ENCODE peak calls at places on chromosomes 4 and X, in eight cellular contexts. One of them, this sample, is unnamed.
A peak's percentile ranks its signal among the peaks of the same experiment; 100 is the strongest.

GRCh38 chr4:2222838-2223237 is 19.1 kb downstream of the HAUS3 start:
- DNase-seq in astrocyte of the spinal cord: no peak
- DNase-seq in nucleus accumbens: no peak
- DNase-seq in SW480: no peak
- DNase-seq in PC-3: peak; percentile 57
- DNase-seq in T-helper 9 cell: no peak
- DNase-seq in left colon: no peak
- DNase-seq in mesothelial cell of epicardium: no peak
- DNase-seq in this sample: no peak

GRCh38 chrX:1537031-1537715 is at the start of gene P2RY8:
- DNase-seq in astrocyte of the spinal cord: no peak
- DNase-seq in nucleus accumbens: no peak
- DNase-seq in SW480: peak; percentile 9
- DNase-seq in PC-3: peak; percentile 75
- DNase-seq in T-helper 9 cell: peak; percentile 60
- DNase-seq in left colon: peak; percentile 58
- DNase-seq in mesothelial cell of epicardium: no peak
- DNase-seq in this sample: peak; percentile 92

GRCh38 chrX:68717663-68718442 is 70.4 kb downstream of the STARD8 start:
- DNase-seq in astrocyte of the spinal cord: no peak
- DNase-seq in nucleus accumbens: no peak
- DNase-seq in SW480: no peak
- DNase-seq in PC-3: no peak
- DNase-seq in T-helper 9 cell: no peak
- DNase-seq in left colon: peak; percentile 7
- DNase-seq in mesothelial cell of epicardium: no peak
- DNase-seq in this sample: no peak

GRCh38 chr4:159171287-159171686 is 68.4 kb downstream of the RAPGEF2 start:
- DNase-seq in astrocyte of the spinal cord: no peak
- DNase-seq in nucleus accumbens: no peak
- DNase-seq in SW480: no peak
- DNase-seq in PC-3: peak; percentile 33
- DNase-seq in T-helper 9 cell: no peak
- DNase-seq in left colon: no peak
- DNase-seq in mesothelial cell of epicardium: no peak
- DNase-seq in this sample: no peak

GRCh38 chrX:36401774-36402173 is 482.2 kb downstream of the CFAP47 start:
- DNase-seq in astrocyte of the spinal cord: no peak
- DNase-seq in nucleus accumbens: no peak
- DNase-seq in SW480: no peak
- DNase-seq in PC-3: no peak
- DNase-seq in T-helper 9 cell: no peak
- DNase-seq in left colon: no peak
- DNase-seq in mesothelial cell of epicardium: no peak
- DNase-seq in this sample: no peak

GRCh38 chr4:147830987-147831386 is 99.1 kb downstream of the ARHGAP10 start:
- DNase-seq in astrocyte of the spinal cord: peak; percentile 48
- DNase-seq in nucleus accumbens: no peak
- DNase-seq in SW480: no peak
- DNase-seq in PC-3: peak; percentile 55
- DNase-seq in T-helper 9 cell: no peak
- DNase-seq in left colon: no peak
- DNase-seq in mesothelial cell of epicardium: no peak
- DNase-seq in this sample: no peak

GRCh38 chr4:71009091-71009490 is 15.6 kb downstream of the DCK start:
- DNase-seq in astrocyte of the spinal cord: peak; percentile 31
- DNase-seq in nucleus accumbens: no peak
- DNase-seq in SW480: no peak
- DNase-seq in PC-3: no peak
- DNase-seq in T-helper 9 cell: no peak
- DNase-seq in left colon: no peak
- DNase-seq in mesothelial cell of epicardium: no peak
- DNase-seq in this sample: no peak

GRCh38 chrX:133337250-133337649 is 78.0 kb downstream of the GPC4 start:
- DNase-seq in astrocyte of the spinal cord: no peak
- DNase-seq in nucleus accumbens: no peak
- DNase-seq in SW480: no peak
- DNase-seq in PC-3: peak; percentile 40
- DNase-seq in T-helper 9 cell: no peak
- DNase-seq in left colon: peak; percentile 27
- DNase-seq in mesothelial cell of epicardium: peak; percentile 32
- DNase-seq in this sample: no peak

GRCh38 chr4:122591196-122591595 is 29.7 kb downstream of the IL21 start:
- DNase-seq in astrocyte of the spinal cord: no peak
- DNase-seq in nucleus accumbens: no peak
- DNase-seq in SW480: no peak
- DNase-seq in PC-3: no peak
- DNase-seq in T-helper 9 cell: no peak
- DNase-seq in left colon: no peak
- DNase-seq in mesothelial cell of epicardium: no peak
- DNase-seq in this sample: no peak

GRCh38 chr4:25506032-25506571 is 129.0 kb downstream of the ANAPC4 start:
- DNase-seq in astrocyte of the spinal cord: no peak
- DNase-seq in nucleus accumbens: no peak
- DNase-seq in SW480: no peak
- DNase-seq in PC-3: no peak
- DNase-seq in T-helper 9 cell: no peak
- DNase-seq in left colon: no peak
- DNase-seq in mesothelial cell of epicardium: no peak
- DNase-seq in this sample: no peak

GRCh38 chr4:148061795-148062194 is 329.9 kb downstream of the ARHGAP10 start:
- DNase-seq in astrocyte of the spinal cord: no peak
- DNase-seq in nucleus accumbens: no peak
- DNase-seq in SW480: no peak
- DNase-seq in PC-3: no peak
- DNase-seq in T-helper 9 cell: no peak
- DNase-seq in left colon: peak; percentile 43
- DNase-seq in mesothelial cell of epicardium: no peak
- DNase-seq in this sample: no peak

GRCh38 chr4:27357283-27357682 is 496.6 kb downstream of the STIM2 start:
- DNase-seq in astrocyte of the spinal cord: peak; percentile 50
- DNase-seq in nucleus accumbens: no peak
- DNase-seq in SW480: peak; percentile 17
- DNase-seq in PC-3: peak; percentile 41
- DNase-seq in T-helper 9 cell: no peak
- DNase-seq in left colon: no peak
- DNase-seq in mesothelial cell of epicardium: no peak
- DNase-seq in this sample: no peak

GRCh38 chr4:102713096-102713495 is 47.7 kb downstream of the MANBA start:
- DNase-seq in astrocyte of the spinal cord: no peak
- DNase-seq in nucleus accumbens: no peak
- DNase-seq in SW480: no peak
- DNase-seq in PC-3: no peak
- DNase-seq in T-helper 9 cell: no peak
- DNase-seq in left colon: no peak
- DNase-seq in mesothelial cell of epicardium: no peak
- DNase-seq in this sample: no peak

GRCh38 chr4:107575243-107575642 is 144.8 kb downstream of the PAPSS1 start:
- DNase-seq in astrocyte of the spinal cord: no peak
- DNase-seq in nucleus accumbens: no peak
- DNase-seq in SW480: no peak
- DNase-seq in PC-3: no peak
- DNase-seq in T-helper 9 cell: no peak
- DNase-seq in left colon: no peak
- DNase-seq in mesothelial cell of epicardium: no peak
- DNase-seq in this sample: no peak

GRCh38 chr4:8286719-8287355 is 17.3 kb downstream of the HTRA3 start:
- DNase-seq in astrocyte of the spinal cord: no peak
- DNase-seq in nucleus accumbens: no peak
- DNase-seq in SW480: no peak
- DNase-seq in PC-3: no peak
- DNase-seq in T-helper 9 cell: no peak
- DNase-seq in left colon: no peak
- DNase-seq in mesothelial cell of epicardium: no peak
- DNase-seq in this sample: no peak

GRCh38 chr4:145132521-145133098 is 34.5 kb downstream of the ABCE1 start:
- DNase-seq in astrocyte of the spinal cord: peak; percentile 38
- DNase-seq in nucleus accumbens: no peak
- DNase-seq in SW480: no peak
- DNase-seq in PC-3: no peak
- DNase-seq in T-helper 9 cell: no peak
- DNase-seq in left colon: no peak
- DNase-seq in mesothelial cell of epicardium: no peak
- DNase-seq in this sample: no peak

GRCh38 chrX:15511563-15511962 is 11.0 kb downstream of the BMX start:
- DNase-seq in astrocyte of the spinal cord: no peak
- DNase-seq in nucleus accumbens: peak; percentile 8
- DNase-seq in SW480: peak; percentile 39
- DNase-seq in PC-3: peak; percentile 17
- DNase-seq in T-helper 9 cell: no peak
- DNase-seq in left colon: no peak
- DNase-seq in mesothelial cell of epicardium: no peak
- DNase-seq in this sample: no peak

GRCh38 chr4:170198742-170199141 is 109.0 kb upstream of the AADAT start:
- DNase-seq in astrocyte of the spinal cord: no peak
- DNase-seq in nucleus accumbens: no peak
- DNase-seq in SW480: no peak
- DNase-seq in PC-3: peak; percentile 37
- DNase-seq in T-helper 9 cell: no peak
- DNase-seq in left colon: no peak
- DNase-seq in mesothelial cell of epicardium: no peak
- DNase-seq in this sample: no peak

GRCh38 chrX:150038356-150038755 is 100.1 kb upstream of the EOLA2 start:
- DNase-seq in astrocyte of the spinal cord: no peak
- DNase-seq in nucleus accumbens: no peak
- DNase-seq in SW480: no peak
- DNase-seq in PC-3: no peak
- DNase-seq in T-helper 9 cell: no peak
- DNase-seq in left colon: no peak
- DNase-seq in mesothelial cell of epicardium: no peak
- DNase-seq in this sample: no peak

GRCh38 chr4:81625422-81626417 is 154.0 kb upstream of the RASGEF1B start:
- DNase-seq in astrocyte of the spinal cord: no peak
- DNase-seq in nucleus accumbens: no peak
- DNase-seq in SW480: no peak
- DNase-seq in PC-3: no peak
- DNase-seq in T-helper 9 cell: no peak
- DNase-seq in left colon: no peak
- DNase-seq in mesothelial cell of epicardium: no peak
- DNase-seq in this sample: no peak

GRCh38 chr4:15928883-15929282 is 9.7 kb downstream of the FGFBP1 start:
- DNase-seq in astrocyte of the spinal cord: no peak
- DNase-seq in nucleus accumbens: no peak
- DNase-seq in SW480: no peak
- DNase-seq in PC-3: no peak
- DNase-seq in T-helper 9 cell: no peak
- DNase-seq in left colon: no peak
- DNase-seq in mesothelial cell of epicardium: no peak
- DNase-seq in this sample: no peak

GRCh38 chr4:54902261-54902660 is 223.1 kb downstream of the KDR start:
- DNase-seq in astrocyte of the spinal cord: peak; percentile 67
- DNase-seq in nucleus accumbens: no peak
- DNase-seq in SW480: peak; percentile 55
- DNase-seq in PC-3: peak; percentile 96
- DNase-seq in T-helper 9 cell: no peak
- DNase-seq in left colon: no peak
- DNase-seq in mesothelial cell of epicardium: no peak
- DNase-seq in this sample: no peak

GRCh38 chr4:126850286-126850685 is 782.5 kb upstream of the INTU start:
- DNase-seq in astrocyte of the spinal cord: peak; percentile 93
- DNase-seq in nucleus accumbens: no peak
- DNase-seq in SW480: peak; percentile 36
- DNase-seq in PC-3: peak; percentile 89
- DNase-seq in T-helper 9 cell: no peak
- DNase-seq in left colon: no peak
- DNase-seq in mesothelial cell of epicardium: no peak
- DNase-seq in this sample: no peak

GRCh38 chrX:68694429-68695205 is 47.2 kb downstream of the STARD8 start:
- DNase-seq in astrocyte of the spinal cord: no peak
- DNase-seq in nucleus accumbens: no peak
- DNase-seq in SW480: no peak
- DNase-seq in PC-3: no peak
- DNase-seq in T-helper 9 cell: no peak
- DNase-seq in left colon: no peak
- DNase-seq in mesothelial cell of epicardium: no peak
- DNase-seq in this sample: no peak

GRCh38 chr4:86855572-86855971 is 6.4 kb upstream of the SLC10A6 start:
- DNase-seq in astrocyte of the spinal cord: peak; percentile 36
- DNase-seq in nucleus accumbens: no peak
- DNase-seq in SW480: no peak
- DNase-seq in PC-3: peak; percentile 74
- DNase-seq in T-helper 9 cell: no peak
- DNase-seq in left colon: no peak
- DNase-seq in mesothelial cell of epicardium: no peak
- DNase-seq in this sample: no peak

GRCh38 chrX:53028678-53029077 is 19.9 kb upstream of the GPR173 start:
- DNase-seq in astrocyte of the spinal cord: no peak
- DNase-seq in nucleus accumbens: no peak
- DNase-seq in SW480: no peak
- DNase-seq in PC-3: no peak
- DNase-seq in T-helper 9 cell: no peak
- DNase-seq in left colon: no peak
- DNase-seq in mesothelial cell of epicardium: no peak
- DNase-seq in this sample: no peak

GRCh38 chrX:20383487-20383886 is 116.8 kb upstream of the RPS6KA3 start:
- DNase-seq in astrocyte of the spinal cord: no peak
- DNase-seq in nucleus accumbens: no peak
- DNase-seq in SW480: no peak
- DNase-seq in PC-3: no peak
- DNase-seq in T-helper 9 cell: no peak
- DNase-seq in left colon: no peak
- DNase-seq in mesothelial cell of epicardium: no peak
- DNase-seq in this sample: no peak

GRCh38 chrX:120000490-120001246 is 57.1 kb upstream of the NKAP start:
- DNase-seq in astrocyte of the spinal cord: no peak
- DNase-seq in nucleus accumbens: no peak
- DNase-seq in SW480: no peak
- DNase-seq in PC-3: peak; percentile 55
- DNase-seq in T-helper 9 cell: no peak
- DNase-seq in left colon: no peak
- DNase-seq in mesothelial cell of epicardium: no peak
- DNase-seq in this sample: no peak

GRCh38 chrX:150148749-150149672 is 210.7 kb upstream of the EOLA2 start:
- DNase-seq in astrocyte of the spinal cord: peak; percentile 36
- DNase-seq in nucleus accumbens: no peak
- DNase-seq in SW480: no peak
- DNase-seq in PC-3: no peak
- DNase-seq in T-helper 9 cell: no peak
- DNase-seq in left colon: no peak
- DNase-seq in mesothelial cell of epicardium: no peak
- DNase-seq in this sample: no peak

GRCh38 chr4:72987741-72988729 is 81.5 kb downstream of the COX18 start:
- DNase-seq in astrocyte of the spinal cord: peak; percentile 34
- DNase-seq in nucleus accumbens: no peak
- DNase-seq in SW480: no peak
- DNase-seq in PC-3: peak; percentile 17
- DNase-seq in T-helper 9 cell: no peak
- DNase-seq in left colon: no peak
- DNase-seq in mesothelial cell of epicardium: no peak
- DNase-seq in this sample: no peak

GRCh38 chrX:72020204-72020603 is 109.6 kb downstream of the NHSL2 start:
- DNase-seq in astrocyte of the spinal cord: no peak
- DNase-seq in nucleus accumbens: no peak
- DNase-seq in SW480: no peak
- DNase-seq in PC-3: no peak
- DNase-seq in T-helper 9 cell: no peak
- DNase-seq in left colon: no peak
- DNase-seq in mesothelial cell of epicardium: no peak
- DNase-seq in this sample: no peak

GRCh38 chr4:22573198-22573597 is 57.3 kb upstream of the ADGRA3 start:
- DNase-seq in astrocyte of the spinal cord: peak; percentile 32
- DNase-seq in nucleus accumbens: peak; percentile 40
- DNase-seq in SW480: no peak
- DNase-seq in PC-3: no peak
- DNase-seq in T-helper 9 cell: no peak
- DNase-seq in left colon: no peak
- DNase-seq in mesothelial cell of epicardium: no peak
- DNase-seq in this sample: no peak

GRCh38 chr4:37928896-37929537 is 31.2 kb upstream of the PTTG2 start:
- DNase-seq in astrocyte of the spinal cord: peak; percentile 39
- DNase-seq in nucleus accumbens: no peak
- DNase-seq in SW480: peak; percentile 6
- DNase-seq in PC-3: no peak
- DNase-seq in T-helper 9 cell: no peak
- DNase-seq in left colon: no peak
- DNase-seq in mesothelial cell of epicardium: no peak
- DNase-seq in this sample: peak; percentile 26

GRCh38 chr4:140037353-140038030 is 116.5 kb downstream of the MAML3 start:
- DNase-seq in astrocyte of the spinal cord: peak; percentile 95
- DNase-seq in nucleus accumbens: no peak
- DNase-seq in SW480: no peak
- DNase-seq in PC-3: peak; percentile 92
- DNase-seq in T-helper 9 cell: no peak
- DNase-seq in left colon: no peak
- DNase-seq in mesothelial cell of epicardium: no peak
- DNase-seq in this sample: no peak

This sample was measured in CD4-positive, CD25-positive, alpha-beta regulatory T cell.